ENCODE peak calls at places on chromosomes 1 and 21, in five cellular contexts. H, L, B, N and K are unnamed samples.

GRCh38 chr1:8680628-8681316 is 136.7 kb downstream of the RERE start:
- DNase-seq in H (no peak), L (no peak), B (no peak), N (no peak), K (no peak)

GRCh38 chr1:79441243-79441642 is 434.7 kb upstream of the ADGRL4 start:
- DNase-seq in H (no peak), L (no peak), B (no peak), N (no peak), K (no peak)

GRCh38 chr21:17441370-17441769 is 71.5 kb upstream of the CXADR start:
- DNase-seq in H (no peak), L (no peak), B (no peak), N (peak; percentile 34), K (no peak)

GRCh38 chr21:40714516-40714915 is 132.4 kb downstream of the DSCAM start:
- DNase-seq in H (no peak), L (no peak), B (no peak), N (no peak), K (no peak)

GRCh38 chr1:204438628-204439027 is 27.0 kb upstream of the PPP1R15B start:
- DNase-seq in H (no peak), L (no peak), B (no peak), N (peak; percentile 66), K (no peak)

GRCh38 chr1:202982715-202983435 is 15.8 kb upstream of the CYB5R1 start:
- DNase-seq in H (no peak), L (no peak), B (no peak), N (no peak), K (no peak)

GRCh38 chr1:16163882-16164820 is 8.3 kb upstream of the EPHA2 start:
- DNase-seq in H (no peak), L (no peak), B (no peak), N (peak; percentile 95), K (no peak)

GRCh38 chr1:238652346-238652968 is 733.9 kb upstream of the CHRM3 start:
- DNase-seq in H (no peak), L (no peak), B (no peak), N (no peak), K (no peak)

GRCh38 chr1:15830284-15830657 is 17.2 kb upstream of the SPEN start:
- DNase-seq in H (no peak), L (no peak), B (no peak), N (no peak), K (no peak)

GRCh38 chr1:27562021-27562420 is 41.9 kb downstream of the AHDC1 start:
- DNase-seq in H (no peak), L (no peak), B (no peak), N (no peak), K (no peak)

GRCh38 chr1:210250665-210250997 is 18.0 kb downstream of the SERTAD4 start:
- DNase-seq in H (peak; percentile 52), L (no peak), B (peak; percentile 63), N (no peak), K (no peak)

GRCh38 chr1:225897595-225898514 is 8.9 kb upstream of the LEFTY1 start:
- DNase-seq in H (no peak), L (no peak), B (peak; percentile 72), N (no peak), K (no peak)

GRCh38 chr1:84103197-84103992 is 40.7 kb upstream of the PRKACB start:
- DNase-seq in H (peak; percentile 58), L (no peak), B (no peak), N (peak; percentile 82), K (peak; percentile 26)

GRCh38 chr21:28554660-28555475 is 437.8 kb downstream of the LTN1 start:
- DNase-seq in H (no peak), L (no peak), B (no peak), N (no peak), K (no peak)

GRCh38 chr1:55039342-55040082 is at the start of gene PCSK9:
- DNase-seq in H (peak; percentile 71), L (peak; percentile 43), B (peak; percentile 70), N (peak; percentile 49), K (no peak)

GRCh38 chr1:246785536-246786111 is 61.4 kb downstream of the SCCPDH start:
- DNase-seq in H (no peak), L (no peak), B (no peak), N (no peak), K (peak; percentile 46)

GRCh38 chr1:205438213-205439158 is 16.6 kb upstream of the LEMD1 start:
- DNase-seq in H (peak; percentile 83), L (no peak), B (peak; percentile 84), N (peak; percentile 60), K (no peak)

GRCh38 chr1:30678209-30678608 is 45.2 kb downstream of the MATN1 start:
- DNase-seq in H (no peak), L (no peak), B (no peak), N (no peak), K (no peak)

GRCh38 chr1:219119839-219120238 is 53.8 kb upstream of the LYPLAL1 start:
- DNase-seq in H (no peak), L (no peak), B (no peak), N (peak; percentile 16), K (no peak)

GRCh38 chr1:187648091-187648490 is 819.3 kb downstream of the PLA2G4A start:
- DNase-seq in H (no peak), L (no peak), B (no peak), N (no peak), K (no peak)

GRCh38 chr1:111275079-111275478 is 15.6 kb upstream of the CHIA start:
- DNase-seq in H (no peak), L (no peak), B (peak; percentile 54), N (peak; percentile 10), K (peak; percentile 18)

GRCh38 chr1:54126271-54126815 is 26.5 kb downstream of the CDCP2 start:
- DNase-seq in H (no peak), L (no peak), B (no peak), N (no peak), K (no peak)

GRCh38 chr1:178533547-178533946 is 20.6 kb downstream of the TEX35 start:
- DNase-seq in H (no peak), L (no peak), B (no peak), N (no peak), K (no peak)

GRCh38 chr1:10696977-10697376 is 99.5 kb downstream of the CASZ1 start:
- DNase-seq in H (no peak), L (no peak), B (no peak), N (no peak), K (no peak)

GRCh38 chr1:245316791-245317190 is 162.0 kb downstream of the KIF26B start:
- DNase-seq in H (no peak), L (no peak), B (no peak), N (no peak), K (no peak)

GRCh38 chr1:184002071-184002470 is 35.5 kb downstream of the COLGALT2 start:
- DNase-seq in H (no peak), L (no peak), B (no peak), N (peak; percentile 34), K (no peak)

GRCh38 chr1:23601104-23601967 is 42.0 kb upstream of the ID3 start:
- DNase-seq in H (no peak), L (no peak), B (no peak), N (no peak), K (no peak)

DNA sequence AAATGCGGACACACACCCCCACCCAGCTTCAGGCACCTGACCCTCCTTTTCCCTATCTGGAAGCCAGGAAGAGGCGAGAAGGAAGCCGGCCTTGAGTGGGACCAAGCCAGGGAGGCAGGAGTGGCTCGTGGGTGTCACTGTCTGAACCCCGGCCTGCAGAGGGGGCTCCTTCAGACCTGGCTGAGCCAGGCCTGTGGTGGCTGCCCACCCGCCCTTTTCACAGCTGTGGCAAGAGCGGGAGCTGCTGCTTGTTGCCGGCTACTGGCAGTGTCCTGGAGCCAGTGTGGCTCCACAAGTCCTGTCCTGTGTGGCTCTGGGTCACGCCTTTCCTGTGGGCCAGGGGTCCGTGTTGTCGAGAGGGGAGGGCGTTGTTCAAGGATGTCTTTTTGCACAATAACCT is 1.2 kb downstream of the PFKL start:
- DNase-seq in H (no peak), L (no peak), B (no peak), N (no peak), K (no peak)
- TF ChIP-seq CTCF in H (no peak), L (no peak), B (no peak), N (no peak), K (peak; percentile 4)

DNA sequence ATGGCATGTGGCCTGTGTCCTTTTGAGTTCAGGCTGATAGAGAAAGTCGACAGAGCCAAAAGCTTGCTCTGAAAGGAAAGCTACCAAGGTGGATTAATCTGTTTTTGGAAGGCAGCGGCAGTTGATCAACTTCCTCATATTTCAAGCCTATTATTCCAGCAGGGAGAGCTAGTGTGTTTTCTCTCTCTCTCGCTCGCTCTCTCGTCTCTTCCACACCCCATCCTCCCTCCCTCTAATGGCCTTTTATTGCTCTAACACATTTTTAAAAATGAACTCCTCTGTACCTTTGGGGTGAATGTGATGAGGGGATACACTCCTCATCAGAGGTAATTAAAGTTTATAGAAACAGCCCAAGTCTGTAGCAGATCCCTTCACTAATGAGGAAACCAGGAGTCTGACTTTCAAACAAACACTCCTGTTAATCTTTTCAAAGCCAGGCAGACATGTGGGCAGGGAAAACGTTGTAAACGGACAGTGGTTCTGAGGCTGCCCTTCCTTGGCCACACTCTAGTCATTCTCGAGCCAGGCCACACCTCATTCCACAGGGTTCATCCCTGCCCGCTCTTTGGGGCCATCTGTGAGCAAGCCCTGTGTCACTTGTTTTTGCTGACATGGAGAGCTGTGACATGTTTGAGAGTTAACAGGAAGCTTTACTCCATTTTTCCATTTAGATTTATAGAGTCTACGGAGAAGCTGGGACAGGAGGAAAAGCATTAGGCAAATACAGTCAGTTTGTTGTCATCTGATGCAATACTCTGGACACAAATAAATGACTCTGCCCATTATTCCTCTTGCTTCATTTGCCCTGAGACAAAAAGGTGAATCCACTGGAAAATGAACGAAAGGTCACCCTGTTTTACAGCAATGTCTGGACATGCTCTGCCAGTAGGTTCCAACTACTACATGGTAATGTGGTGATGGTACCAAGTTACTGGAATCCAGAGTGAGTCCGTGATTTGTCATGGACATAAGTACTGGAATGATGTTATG is 126.7 kb downstream of the CLIC6 start:
- DNase-seq in H (no peak), L (no peak), B (no peak), N (peak; percentile 75), K (no peak)
- TF ChIP-seq CTCF in H (no peak), L (no peak), B (no peak), N (peak; percentile 26), K (no peak)

GRCh38 chr1:38029081-38029681 is 16.6 kb downstream of the UTP11 start:
- DNase-seq in H (peak; percentile 68), L (no peak), B (no peak), N (no peak), K (no peak)
- TF ChIP-seq CTCF in H (peak; percentile 6), L (no peak), B (no peak), N (no peak), K (no peak)

GRCh38 chr1:62687421-62687902 is 724 bp downstream of the DOCK7 start:
- DNase-seq in H (peak; percentile 79), L (no peak), B (no peak), N (peak; percentile 40), K (peak; percentile 62)
- TF ChIP-seq CTCF in H (no peak), L (no peak), B (no peak), N (no peak), K (no peak)

GRCh38 chr1:96080925-96081324 is 640.7 kb upstream of the PTBP2 start:
- DNase-seq in H (no peak), L (no peak), B (no peak), N (no peak), K (no peak)
- TF ChIP-seq CTCF in H (peak; percentile 13), L (no peak), B (no peak), N (no peak), K (no peak)